ENCODE peak calls at places on chromosomes 3 and 15, in seven cellular contexts. B is activated T-cell treated with anti-CD3 and anti-CD28 coated beads, Interleukin-2, amount 50 U/mL, for 72 hours; L is psoas muscle; E is stimulated activated CD8-positive, alpha-beta memory T cell treated with anti-CD3 and anti-CD28 coated beads, Interleukin-15, amount 100 ng/mL, for 1 hour; A is aorta; C is right lobe of liver; F is lower lobe of right lung. Y is an unnamed sample.

GRCh38 chr3:132228923-132229322 is 88.3 kb upstream of the ACP3 start:
- DNase-seq in A (no peak), F (no peak), C (no peak), E (no peak), B (no peak), L (no peak), Y (no peak)

GRCh38 chr3:35965908-35966307 is 326.6 kb downstream of the ARPP21 start:
- DNase-seq in C (no peak), A (no peak), B (no peak), F (no peak), E (no peak), L (no peak), Y (no peak)

GRCh38 chr15:44663410-44664272 is at the start of gene SPG11:
- DNase-seq in E (peak; percentile 95), C (peak; percentile 98), B (peak; percentile 97), L (peak; percentile 97), F (peak; percentile 99), A (peak; percentile 99), Y (peak; percentile 96)

GRCh38 chr15:42710662-42711061 is 26.3 kb downstream of the CDAN1 start:
- DNase-seq in F (no peak), L (no peak), E (no peak), A (no peak), C (no peak), B (no peak), Y (no peak)

GRCh38 chr3:132180337-132180791 is 136.8 kb upstream of the ACP3 start:
- DNase-seq in B (peak; percentile 6), L (no peak), E (no peak), C (no peak), F (no peak), A (no peak), Y (peak; percentile 42)

GRCh38 chr15:36757189-36757814 is 177.9 kb downstream of the CDIN1 start:
- DNase-seq in B (peak; percentile 1), A (no peak), F (no peak), L (no peak), E (no peak), C (no peak), Y (no peak)

GRCh38 chr3:107421170-107421792 is 44.0 kb downstream of the CCDC54 start:
- DNase-seq in A (no peak), L (no peak), E (no peak), B (peak; percentile 8), F (no peak), C (no peak), Y (no peak)

GRCh38 chr3:42875325-42876151 is at the start of gene CYP8B1:
- DNase-seq in C (peak; percentile 94), L (no peak), A (no peak), B (no peak), E (no peak), F (no peak), Y (no peak)

GRCh38 chr15:73989001-73989798 is 2.9 kb downstream of the STOML1 start:
- DNase-seq in B (no peak), E (no peak), A (peak; percentile 65), C (peak; percentile 38), L (peak; percentile 38), F (no peak), Y (no peak)

GRCh38 chr3:63877737-63878393 is 14.2 kb downstream of the ATXN7 start:
- DNase-seq in L (no peak), F (no peak), A (no peak), E (no peak), B (no peak), C (no peak), Y (no peak)

GRCh38 chr15:60003243-60004018 is 680 bp upstream of the FOXB1 start:
- DNase-seq in F (no peak), A (no peak), E (no peak), B (no peak), C (no peak), L (no peak), Y (no peak)

GRCh38 chr15:69539316-69539715 is 86.7 kb downstream of the RPLP1 start:
- DNase-seq in B (no peak), F (no peak), E (no peak), C (no peak), A (no peak), L (no peak), Y (no peak)

GRCh38 chr15:79815468-79815867 is 81.3 kb downstream of the MTHFS start:
- DNase-seq in F (no peak), L (no peak), C (no peak), B (no peak), A (no peak), E (no peak), Y (no peak)

GRCh38 chr15:58330468-58330793 is 101.4 kb upstream of the LIPC start:
- DNase-seq in C (no peak), L (peak; percentile 60), E (no peak), B (no peak), A (no peak), F (peak; percentile 37), Y (no peak)

GRCh38 chr3:35908366-35909232 is 269.3 kb downstream of the ARPP21 start:
- DNase-seq in B (peak; percentile 37), F (peak; percentile 55), L (peak; percentile 30), C (peak; percentile 73), A (peak; percentile 76), E (peak; percentile 4), Y (no peak)

GRCh38 chr3:21142949-21143348 is 608.1 kb downstream of the ZNF385D start:
- DNase-seq in B (no peak), A (no peak), L (no peak), F (no peak), C (no peak), E (no peak), Y (no peak)

GRCh38 chr3:10015476-10015904 is 10.7 kb upstream of the FANCD2 start:
- DNase-seq in A (peak; percentile 92), B (no peak), L (peak; percentile 83), F (peak; percentile 82), E (no peak), C (peak; percentile 69), Y (no peak)